ENCODE peak calls at places on chromosomes 1 and 21, in eight cellular contexts. One of them, this sample, is unnamed.

GRCh38 chr1:22592919-22593790 is 29.9 kb downstream of the EPHA8 start:
- DNase-seq in tibial artery: no peak
- DNase-seq in esophagus squamous epithelium: no peak
- DNase-seq in ovary: no peak
- DNase-seq in heart left ventricle: peak; percentile 54
- DNase-seq in transverse colon: peak; percentile 11
- DNase-seq in lower leg skin: no peak
- DNase-seq in astrocyte of the spinal cord: no peak
- DNase-seq in this sample: no peak

GRCh38 chr1:115280073-115280472 is 58.0 kb downstream of the NGF start:
- DNase-seq in tibial artery: no peak
- DNase-seq in esophagus squamous epithelium: no peak
- DNase-seq in ovary: no peak
- DNase-seq in heart left ventricle: no peak
- DNase-seq in transverse colon: no peak
- DNase-seq in lower leg skin: peak; percentile 50
- DNase-seq in astrocyte of the spinal cord: peak; percentile 76
- DNase-seq in this sample: peak; percentile 75

GRCh38 chr1:222073307-222073995 is 331.6 kb upstream of the DUSP10 start:
- DNase-seq in tibial artery: no peak
- DNase-seq in esophagus squamous epithelium: no peak
- DNase-seq in ovary: no peak
- DNase-seq in heart left ventricle: no peak
- DNase-seq in transverse colon: no peak
- DNase-seq in lower leg skin: no peak
- DNase-seq in astrocyte of the spinal cord: peak; percentile 57
- DNase-seq in this sample: peak; percentile 73

GRCh38 chr1:84740050-84740714 is 49.9 kb upstream of the SSX2IP start:
- DNase-seq in tibial artery: no peak
- DNase-seq in esophagus squamous epithelium: no peak
- DNase-seq in ovary: no peak
- DNase-seq in heart left ventricle: no peak
- DNase-seq in transverse colon: no peak
- DNase-seq in lower leg skin: no peak
- DNase-seq in astrocyte of the spinal cord: no peak
- DNase-seq in this sample: no peak

GRCh38 chr1:209625791-209626285 is 26.4 kb downstream of the LAMB3 start:
- DNase-seq in tibial artery: no peak
- DNase-seq in esophagus squamous epithelium: no peak
- DNase-seq in ovary: no peak
- DNase-seq in heart left ventricle: no peak
- DNase-seq in transverse colon: no peak
- DNase-seq in lower leg skin: no peak
- DNase-seq in astrocyte of the spinal cord: no peak
- DNase-seq in this sample: no peak

GRCh38 chr1:85463666-85464496 is 1.1 kb downstream of the DDAH1 start:
- DNase-seq in tibial artery: no peak
- DNase-seq in esophagus squamous epithelium: no peak
- DNase-seq in ovary: no peak
- DNase-seq in heart left ventricle: no peak
- DNase-seq in transverse colon: no peak
- DNase-seq in lower leg skin: no peak
- DNase-seq in astrocyte of the spinal cord: peak; percentile 44
- DNase-seq in this sample: no peak

GRCh38 chr1:156245451-156246232 is 2.2 kb downstream of the PAQR6 start:
- DNase-seq in tibial artery: no peak
- DNase-seq in esophagus squamous epithelium: no peak
- DNase-seq in ovary: no peak
- DNase-seq in heart left ventricle: no peak
- DNase-seq in transverse colon: peak; percentile 33
- DNase-seq in lower leg skin: no peak
- DNase-seq in astrocyte of the spinal cord: no peak
- DNase-seq in this sample: no peak

GRCh38 chr21:42739061-42739931 is 85.9 kb downstream of the PDE9A start:
- DNase-seq in tibial artery: no peak
- DNase-seq in esophagus squamous epithelium: no peak
- DNase-seq in ovary: no peak
- DNase-seq in heart left ventricle: peak; percentile 56
- DNase-seq in transverse colon: peak; percentile 9
- DNase-seq in lower leg skin: no peak
- DNase-seq in astrocyte of the spinal cord: no peak
- DNase-seq in this sample: peak; percentile 10

GRCh38 chr1:111227434-111227833 is at the start of gene CHI3L2:
- DNase-seq in tibial artery: peak; percentile 51
- DNase-seq in esophagus squamous epithelium: no peak
- DNase-seq in ovary: no peak
- DNase-seq in heart left ventricle: no peak
- DNase-seq in transverse colon: no peak
- DNase-seq in lower leg skin: no peak
- DNase-seq in astrocyte of the spinal cord: no peak
- DNase-seq in this sample: peak; percentile 39

GRCh38 chr1:248924696-248925532 is 18.9 kb downstream of the PGBD2 start:
- DNase-seq in tibial artery: no peak
- DNase-seq in esophagus squamous epithelium: no peak
- DNase-seq in ovary: no peak
- DNase-seq in heart left ventricle: no peak
- DNase-seq in transverse colon: peak; percentile 25
- DNase-seq in lower leg skin: no peak
- DNase-seq in astrocyte of the spinal cord: peak; percentile 47
- DNase-seq in this sample: no peak

GRCh38 chr1:25610822-25611630 is 5.6 kb upstream of the MAN1C1 start:
- DNase-seq in tibial artery: no peak
- DNase-seq in esophagus squamous epithelium: no peak
- DNase-seq in ovary: no peak
- DNase-seq in heart left ventricle: no peak
- DNase-seq in transverse colon: no peak
- DNase-seq in lower leg skin: no peak
- DNase-seq in astrocyte of the spinal cord: no peak
- DNase-seq in this sample: no peak

GRCh38 chr1:190320952-190321351 is 156.7 kb downstream of the BRINP3 start:
- DNase-seq in tibial artery: no peak
- DNase-seq in esophagus squamous epithelium: no peak
- DNase-seq in ovary: no peak
- DNase-seq in heart left ventricle: no peak
- DNase-seq in transverse colon: no peak
- DNase-seq in lower leg skin: no peak
- DNase-seq in astrocyte of the spinal cord: peak; percentile 44
- DNase-seq in this sample: no peak

GRCh38 chr1:12565094-12565965 is 52.7 kb downstream of the DHRS3 start:
- DNase-seq in tibial artery: no peak
- DNase-seq in esophagus squamous epithelium: no peak
- DNase-seq in ovary: peak; percentile 50
- DNase-seq in heart left ventricle: peak; percentile 71
- DNase-seq in transverse colon: no peak
- DNase-seq in lower leg skin: no peak
- DNase-seq in astrocyte of the spinal cord: no peak
- DNase-seq in this sample: no peak

GRCh38 chr1:8680628-8681316 is 136.7 kb downstream of the RERE start:
- DNase-seq in tibial artery: no peak
- DNase-seq in esophagus squamous epithelium: no peak
- DNase-seq in ovary: no peak
- DNase-seq in heart left ventricle: no peak
- DNase-seq in transverse colon: no peak
- DNase-seq in lower leg skin: no peak
- DNase-seq in astrocyte of the spinal cord: no peak
- DNase-seq in this sample: no peak

GRCh38 chr1:29243863-29244185 is 7.5 kb downstream of the PTPRU start:
- DNase-seq in tibial artery: no peak
- DNase-seq in esophagus squamous epithelium: no peak
- DNase-seq in ovary: no peak
- DNase-seq in heart left ventricle: no peak
- DNase-seq in transverse colon: no peak
- DNase-seq in lower leg skin: no peak
- DNase-seq in astrocyte of the spinal cord: peak; percentile 83
- DNase-seq in this sample: no peak

GRCh38 chr1:185279571-185279970 is 37.5 kb downstream of the IVNS1ABP start:
- DNase-seq in tibial artery: no peak
- DNase-seq in esophagus squamous epithelium: no peak
- DNase-seq in ovary: no peak
- DNase-seq in heart left ventricle: no peak
- DNase-seq in transverse colon: no peak
- DNase-seq in lower leg skin: no peak
- DNase-seq in astrocyte of the spinal cord: peak; percentile 52
- DNase-seq in this sample: no peak

GRCh38 chr21:35051287-35051818 is 2.3 kb upstream of the RUNX1 start:
- DNase-seq in tibial artery: peak; percentile 82
- DNase-seq in esophagus squamous epithelium: peak; percentile 42
- DNase-seq in ovary: no peak
- DNase-seq in heart left ventricle: peak; percentile 91
- DNase-seq in transverse colon: peak; percentile 89
- DNase-seq in lower leg skin: peak; percentile 84
- DNase-seq in astrocyte of the spinal cord: peak; percentile 89
- DNase-seq in this sample: peak; percentile 70

GRCh38 chr1:92784051-92784638 is 763 bp downstream of the EVI5 start:
- DNase-seq in tibial artery: no peak
- DNase-seq in esophagus squamous epithelium: no peak
- DNase-seq in ovary: no peak
- DNase-seq in heart left ventricle: no peak
- DNase-seq in transverse colon: peak; percentile 30
- DNase-seq in lower leg skin: peak; percentile 15
- DNase-seq in astrocyte of the spinal cord: peak; percentile 69
- DNase-seq in this sample: no peak

GRCh38 chr1:95731466-95731865 is 497.5 kb downstream of the RWDD3 start:
- DNase-seq in tibial artery: no peak
- DNase-seq in esophagus squamous epithelium: no peak
- DNase-seq in ovary: no peak
- DNase-seq in heart left ventricle: no peak
- DNase-seq in transverse colon: no peak
- DNase-seq in lower leg skin: no peak
- DNase-seq in astrocyte of the spinal cord: no peak
- DNase-seq in this sample: no peak
- TF ChIP-seq CTCF in tibial artery: no peak
- TF ChIP-seq CTCF in esophagus squamous epithelium: no peak
- TF ChIP-seq CTCF in ovary: no peak
- TF ChIP-seq CTCF in heart left ventricle: no peak
- TF ChIP-seq CTCF in transverse colon: no peak
- TF ChIP-seq CTCF in lower leg skin: no peak
- TF ChIP-seq CTCF in astrocyte of the spinal cord: no peak
- TF ChIP-seq CTCF in this sample: no peak

DNA sequence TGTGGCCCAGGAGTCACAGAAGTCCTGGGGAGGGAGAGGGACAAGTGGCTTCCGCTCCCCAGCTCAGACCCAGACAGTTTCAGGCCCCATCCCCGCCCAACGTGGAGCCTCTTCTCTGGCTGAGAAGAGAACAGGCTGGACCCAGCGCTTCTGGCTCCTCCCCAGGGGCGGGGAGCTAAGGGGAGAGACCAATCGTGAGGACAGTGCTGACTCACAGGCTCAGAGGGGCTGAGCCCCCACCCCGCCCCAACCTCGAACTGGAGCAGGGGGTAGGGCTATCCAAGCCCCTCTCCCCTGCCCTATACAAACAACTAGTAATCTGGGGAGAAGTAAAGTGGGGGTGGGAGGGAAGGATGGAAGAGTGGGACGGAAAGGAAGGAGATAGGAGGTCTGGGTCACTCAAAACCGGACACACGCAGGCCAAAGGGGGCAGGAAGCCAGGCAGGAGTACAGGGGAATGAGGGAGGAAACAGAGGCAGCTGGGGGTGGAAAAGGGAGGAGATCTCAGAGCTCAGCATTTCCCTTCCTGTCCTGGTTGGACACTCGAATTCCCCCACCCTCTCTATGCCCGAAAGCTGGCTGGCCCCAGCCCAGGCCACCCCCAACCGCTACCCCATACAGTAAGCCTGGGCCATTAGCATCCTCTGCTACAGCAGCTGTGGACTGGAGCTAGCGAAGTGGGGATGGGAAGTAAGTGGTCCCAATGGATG is at the start of gene SHC1:
- DNase-seq in tibial artery: peak; percentile 95
- DNase-seq in esophagus squamous epithelium: peak; percentile 38
- DNase-seq in ovary: peak; percentile 96
- DNase-seq in heart left ventricle: peak; percentile 94
- DNase-seq in transverse colon: peak; percentile 89
- DNase-seq in lower leg skin: peak; percentile 93
- DNase-seq in astrocyte of the spinal cord: peak; percentile 96
- DNase-seq in this sample: peak; percentile 63
- H3K4me3 ChIP-seq in tibial artery: peak within 1 kb of the TSS; percentile 45
- H3K4me3 ChIP-seq in esophagus squamous epithelium: peak within 1 kb of the TSS; percentile 79
- H3K4me3 ChIP-seq in ovary: peak within 1 kb of the TSS; percentile 52
- H3K4me3 ChIP-seq in heart left ventricle: peak within 1 kb of the TSS; percentile 45
- H3K4me3 ChIP-seq in transverse colon: peak within 1 kb of the TSS; percentile 27
- H3K4me3 ChIP-seq in lower leg skin: peak within 1 kb of the TSS; percentile 17
- H3K4me3 ChIP-seq in astrocyte of the spinal cord: peak within 1 kb of the TSS; percentile 73
- H3K4me3 ChIP-seq in this sample: peak within 1 kb of the TSS; percentile 94

DNA sequence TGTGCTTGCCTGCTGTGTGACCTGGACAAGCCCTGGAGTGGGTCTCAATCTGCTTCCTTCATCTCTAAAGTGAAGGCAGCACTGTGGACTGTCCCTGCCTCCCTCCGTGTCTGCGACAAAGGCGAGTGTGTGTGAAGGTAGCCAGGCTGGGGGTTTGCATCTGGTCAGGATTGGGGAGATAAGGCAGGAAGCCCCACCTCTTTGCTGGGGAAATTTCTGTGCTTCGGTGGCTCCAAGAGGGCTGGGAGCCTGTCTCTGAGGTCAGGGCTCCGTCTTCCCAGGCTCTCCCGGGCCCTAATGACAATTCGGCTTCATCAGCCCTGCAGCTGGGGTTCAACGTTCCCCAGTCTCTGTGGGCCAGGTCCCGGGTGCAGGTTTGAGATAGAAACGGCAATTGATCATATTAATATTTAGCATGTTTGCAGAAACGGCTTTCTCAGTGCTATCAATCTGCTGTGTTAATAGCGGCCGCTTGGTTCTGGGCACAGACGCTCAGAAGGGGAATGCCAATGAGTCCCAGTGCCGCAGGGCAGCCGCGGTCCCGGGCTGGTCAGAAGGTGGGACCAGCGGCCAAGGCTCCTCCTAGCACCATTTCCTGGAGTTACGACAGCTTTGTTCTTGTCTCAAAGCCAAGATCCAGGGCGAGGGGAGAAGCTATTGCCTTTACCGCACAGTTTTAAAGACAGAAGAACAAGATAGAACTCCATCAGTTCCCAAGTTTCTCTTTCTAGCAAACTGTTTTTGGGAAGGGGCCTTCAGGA is 105.7 kb downstream of the PRDM16 start:
- DNase-seq in tibial artery: peak; percentile 87
- DNase-seq in esophagus squamous epithelium: no peak
- DNase-seq in ovary: peak; percentile 74
- DNase-seq in heart left ventricle: peak; percentile 80
- DNase-seq in transverse colon: peak; percentile 38
- DNase-seq in lower leg skin: peak; percentile 60
- DNase-seq in astrocyte of the spinal cord: peak; percentile 51
- DNase-seq in this sample: peak; percentile 28
- TF ChIP-seq CTCF in tibial artery: peak; percentile 43
- TF ChIP-seq CTCF in esophagus squamous epithelium: no peak
- TF ChIP-seq CTCF in ovary: no peak
- TF ChIP-seq CTCF in heart left ventricle: no peak
- TF ChIP-seq CTCF in transverse colon: no peak
- TF ChIP-seq CTCF in lower leg skin: no peak
- TF ChIP-seq CTCF in astrocyte of the spinal cord: no peak
- TF ChIP-seq CTCF in this sample: no peak

GRCh38 chr21:30676737-30677136 is 34.1 kb downstream of the KRTAP20-3 start:
- DNase-seq in tibial artery: no peak
- DNase-seq in esophagus squamous epithelium: no peak
- DNase-seq in ovary: no peak
- DNase-seq in heart left ventricle: no peak
- DNase-seq in transverse colon: no peak
- DNase-seq in lower leg skin: no peak
- DNase-seq in astrocyte of the spinal cord: no peak
- DNase-seq in this sample: no peak

GRCh38 chr21:30668776-30669175 is 26.1 kb downstream of the KRTAP20-3 start:
- DNase-seq in tibial artery: no peak
- DNase-seq in esophagus squamous epithelium: no peak
- DNase-seq in ovary: no peak
- DNase-seq in heart left ventricle: no peak
- DNase-seq in transverse colon: no peak
- DNase-seq in lower leg skin: no peak
- DNase-seq in astrocyte of the spinal cord: no peak
- DNase-seq in this sample: no peak

GRCh38 chr21:30674312-30674711 is 31.6 kb downstream of the KRTAP20-3 start:
- DNase-seq in tibial artery: no peak
- DNase-seq in esophagus squamous epithelium: no peak
- DNase-seq in ovary: no peak
- DNase-seq in heart left ventricle: no peak
- DNase-seq in transverse colon: no peak
- DNase-seq in lower leg skin: no peak
- DNase-seq in astrocyte of the spinal cord: no peak
- DNase-seq in this sample: no peak
- H3K4me3 ChIP-seq in tibial artery: no peak overlapping the region
- H3K4me3 ChIP-seq in esophagus squamous epithelium: no peak overlapping the region
- H3K4me3 ChIP-seq in ovary: no peak overlapping the region
- H3K4me3 ChIP-seq in heart left ventricle: no peak overlapping the region
- H3K4me3 ChIP-seq in transverse colon: no peak overlapping the region
- H3K4me3 ChIP-seq in lower leg skin: no peak overlapping the region
- H3K4me3 ChIP-seq in astrocyte of the spinal cord: no peak overlapping the region
- H3K4me3 ChIP-seq in this sample: no peak overlapping the region